ENCODE peak calls at places on chromosomes 5 and 9, in eight cellular contexts. K is HepG2, A is neural progenitor cell, O is SK-N-SH, J is PC-9, R is fibroblast of lung, F is astrocyte, M is OCI-LY7. I is an unnamed sample.

GRCh38 chr9:97579914-97580313 is 53.3 kb downstream of the TSTD2 start:
- DNase-seq in K (no peak), A (no peak), O (no peak), J (no peak), R (no peak), F (no peak), M (no peak), I (no peak)

GRCh38 chr5:95773325-95774059 is 42.4 kb downstream of the RHOBTB3 start:
- DNase-seq in K (peak; percentile 10), A (no peak), O (no peak), J (peak; percentile 77), R (peak; percentile 94), F (peak; percentile 94), M (no peak), I (peak; percentile 90)

GRCh38 chr9:93028448-93029006 is 30.0 kb upstream of the SUSD3 start:
- DNase-seq in K (no peak), A (no peak), O (no peak), J (no peak), R (no peak), F (no peak), M (peak; percentile 90), I (no peak)

GRCh38 chr5:159582756-159583523 is 252.7 kb upstream of the IL12B start:
- DNase-seq in K (no peak), A (no peak), O (no peak), J (peak; percentile 88), R (peak; percentile 69), F (peak; percentile 60), M (no peak), I (peak; percentile 18)

GRCh38 chr9:114117996-114118830 is 19.1 kb upstream of the KIF12 start:
- DNase-seq in K (peak; percentile 99), A (no peak), O (no peak), J (no peak), R (no peak), F (no peak), M (no peak), I (no peak)

GRCh38 chr5:179321206-179321987 is 23.9 kb downstream of the ADAMTS2 start:
- DNase-seq in K (no peak), A (no peak), O (no peak), J (no peak), R (no peak), F (no peak), M (no peak), I (no peak)

GRCh38 chr9:75798484-75798883 is 92.0 kb upstream of the PCSK5 start:
- DNase-seq in K (no peak), A (no peak), O (no peak), J (no peak), R (no peak), F (no peak), M (no peak), I (no peak)

GRCh38 chr9:70298245-70298771 is 39.5 kb downstream of the SMC5 start:
- DNase-seq in K (no peak), A (no peak), O (no peak), J (no peak), R (no peak), F (no peak), M (no peak), I (no peak)

GRCh38 chr9:109536859-109537258 is 38.8 kb upstream of the PTPN3 start:
- DNase-seq in K (no peak), A (no peak), O (no peak), J (no peak), R (no peak), F (no peak), M (no peak), I (no peak)

GRCh38 chr9:81652058-81652457 is 37.3 kb downstream of the TLE1 start:
- DNase-seq in K (no peak), A (no peak), O (no peak), J (no peak), R (no peak), F (no peak), M (no peak), I (no peak)
- H4K20me1 ChIP-seq in K (peaks cover 34% of the 10 kb centered on the region), A (peaks cover 41% of the 10 kb centered on the region), O (peaks cover 5% of the 10 kb centered on the region), J (peaks cover 24% of the 10 kb centered on the region), R (no peaks in the 10 kb centered on the region), F (peaks cover 4% of the 10 kb centered on the region), M (no peaks in the 10 kb centered on the region), I (peaks cover 4% of the 10 kb centered on the region)

GRCh38 chr9:134741846-134742245 is 100.2 kb downstream of the COL5A1 start:
- DNase-seq in K (no peak), A (no peak), O (no peak), J (no peak), R (no peak), F (no peak), M (no peak), I (no peak)
- H4K20me1 ChIP-seq in K (peaks cover 3% of the 10 kb centered on the region), A (no peaks in the 10 kb centered on the region), O (peaks cover 85% of the 10 kb centered on the region), J (no peaks in the 10 kb centered on the region), R (peaks cover 2% of the 10 kb centered on the region), F (peaks cover 100% of the 10 kb centered on the region), M (no peaks in the 10 kb centered on the region), I (peaks cover 81% of the 10 kb centered on the region)

GRCh38 chr9:137640862-137641261 is 22.1 kb downstream of the EHMT1 start:
- DNase-seq in K (no peak), A (no peak), O (no peak), J (no peak), R (no peak), F (no peak), M (no peak), I (no peak)
- H4K20me1 ChIP-seq in K (peaks cover 15% of the 10 kb centered on the region), A (peaks cover 94% of the 10 kb centered on the region), O (peaks cover 86% of the 10 kb centered on the region), J (peaks cover 86% of the 10 kb centered on the region), R (no peaks in the 10 kb centered on the region), F (peaks cover 85% of the 10 kb centered on the region), M (peaks cover 13% of the 10 kb centered on the region), I (peaks cover 67% of the 10 kb centered on the region)

GRCh38 chr5:36948041-36948440 is 71.5 kb downstream of the NIPBL start:
- DNase-seq in K (no peak), A (no peak), O (no peak), J (no peak), R (peak; percentile 75), F (peak; percentile 65), M (no peak), I (peak; percentile 43)
- H4K20me1 ChIP-seq in K (peaks cover 25% of the 10 kb centered on the region), A (peaks cover 97% of the 10 kb centered on the region), O (peaks cover 76% of the 10 kb centered on the region), J (peaks cover 62% of the 10 kb centered on the region), R (no peaks in the 10 kb centered on the region), F (peaks cover 70% of the 10 kb centered on the region), M (peaks cover 52% of the 10 kb centered on the region), I (peaks cover 52% of the 10 kb centered on the region)

I was measured in IMR-90.